ENCODE peak calls at places on chromosomes 3 and 15, in seven cellular contexts. A is activated CD4-positive, alpha-beta T cell treated with anti-CD3 and anti-CD28 coated beads for 36 hours; U is H4; B is heart right ventricle; Z is EL; T is cardiac fibroblast; J is BJ. L is an unnamed sample.

GRCh38 chr3:197465996-197466549 is 89.7 kb downstream of the BDH1 start:
- DNase-seq in Z (peak; percentile 69), T (peak; percentile 59), A (peak; percentile 45), U (no peak), B (no peak), J (no peak), L (peak; percentile 64)

GRCh38 chr15:57635300-57635944 is 43.7 kb downstream of the MYZAP start:
- DNase-seq in U (no peak), B (no peak), A (no peak), Z (no peak), J (no peak), T (no peak), L (peak; percentile 24)

GRCh38 chr3:155352900-155353490 is 59.5 kb upstream of the STRIT1 start:
- DNase-seq in A (no peak), B (no peak), T (peak; percentile 52), U (peak; percentile 46), Z (peak; percentile 28), J (no peak), L (peak; percentile 29)

GRCh38 chr15:93617443-93617842 is 528.4 kb upstream of the RGMA start:
- DNase-seq in J (no peak), B (peak; percentile 13), A (peak; percentile 4), Z (no peak), U (no peak), T (no peak), L (no peak)

GRCh38 chr15:69018951-69019350 is 4.5 kb downstream of the NOX5 start:
- DNase-seq in T (no peak), B (no peak), A (no peak), J (no peak), U (no peak), Z (no peak), L (no peak)

GRCh38 chr3:113912551-113913246 is 35.1 kb upstream of the ZDHHC23 start:
- DNase-seq in Z (peak; percentile 58), B (no peak), J (no peak), T (peak; percentile 76), A (peak; percentile 47), U (peak; percentile 71), L (peak; percentile 66)

GRCh38 chr3:36796896-36797295 is 32.5 kb upstream of the DCLK3 start:
- DNase-seq in J (no peak), T (peak; percentile 9), Z (peak; percentile 16), U (no peak), B (no peak), A (no peak), L (no peak)

GRCh38 chr15:72281713-72282112 is 9.4 kb upstream of the PARP6 start:
- DNase-seq in T (no peak), Z (peak; percentile 6), B (no peak), J (no peak), A (no peak), U (no peak), L (no peak)

GRCh38 chr3:114418724-114419543 is 125.1 kb downstream of the TIGIT start:
- DNase-seq in Z (peak; percentile 81), A (no peak), T (peak; percentile 93), B (no peak), J (peak; percentile 90), U (peak; percentile 82), L (peak; percentile 78)

GRCh38 chr15:73127302-73127936 is 75.2 kb downstream of the NEO1 start:
- DNase-seq in J (no peak), U (peak; percentile 30), Z (peak; percentile 28), B (no peak), T (peak; percentile 47), A (peak; percentile 49), L (peak; percentile 26)

GRCh38 chr15:85760531-85761371 is 34.0 kb downstream of the KLHL25 start:
- DNase-seq in B (no peak), T (no peak), Z (no peak), U (no peak), A (no peak), J (no peak), L (no peak)

GRCh38 chr3:115347737-115348136 is 200.6 kb upstream of the ZBTB20 start:
- DNase-seq in T (peak; percentile 42), J (no peak), B (no peak), A (no peak), U (no peak), Z (no peak), L (peak; percentile 44)

GRCh38 chr3:42711491-42712343 is 9.1 kb upstream of the HHATL start:
- DNase-seq in U (no peak), A (no peak), J (no peak), Z (no peak), T (no peak), B (no peak), L (no peak)

GRCh38 chr3:37861540-37862051 is at the start of gene CTDSPL:
- DNase-seq in A (peak; percentile 44), T (peak; percentile 71), B (peak; percentile 63), J (no peak), Z (peak; percentile 57), U (no peak), L (no peak)

GRCh38 chr3:37943631-37944242 is 46.8 kb upstream of the VILL start:
- DNase-seq in J (no peak), B (no peak), T (no peak), U (no peak), A (no peak), Z (no peak), L (no peak)

L was measured in endothelial cell of umbilical vein.